ENCODE peak calls at places on chromosomes 5 and 9, in eight cellular contexts. N is sciatic nerve, I is GM04503, O is body of pancreas, Q is skeletal muscle cell, A is kidney glomerular epithelial cell, J is T-helper 2 cell, Z is GM12891. L is an unnamed sample.

GRCh38 chr9:133204335-133204992 is 4.6 kb downstream of the OBP2B start:
- DNase-seq in J (no peak), I (no peak), O (no peak), A (no peak), N (peak), Z (no peak), Q (no peak), L (no peak)

GRCh38 chr5:116681334-116682013 is 106.9 kb upstream of the SEMA6A start:
- DNase-seq in I (no peak), A (no peak), N (no peak), J (no peak), Q (no peak), Z (no peak), O (no peak), L (no peak)

GRCh38 chr5:95986937-95987520 is 25.4 kb upstream of the ELL2 start:
- DNase-seq in Q (no peak), J (no peak), Z (no peak), A (no peak), N (no peak), I (no peak), O (peak), L (no peak)

GRCh38 chr5:170273968-170274710 is 23.4 kb downstream of the LCP2 start:
- DNase-seq in J (peak), Z (no peak), N (no peak), Q (no peak), A (no peak), I (no peak), O (no peak), L (peak)

GRCh38 chr9:2545881-2546490 is 75.6 kb upstream of the VLDLR start:
- DNase-seq in Z (no peak), I (no peak), A (no peak), O (no peak), Q (no peak), J (no peak), N (no peak), L (no peak)

GRCh38 chr5:40497573-40497972 is 182.1 kb upstream of the PTGER4 start:
- DNase-seq in J (no peak), O (no peak), I (no peak), A (peak), Q (no peak), N (no peak), Z (no peak), L (no peak)

GRCh38 chr5:80141681-80142080 is 106.5 kb downstream of the THBS4 start:
- DNase-seq in J (no peak), Q (no peak), Z (no peak), I (peak), N (no peak), O (no peak), A (no peak), L (no peak)

GRCh38 chr9:134653259-134654009 is 11.8 kb downstream of the COL5A1 start:
- DNase-seq in Z (no peak), A (no peak), O (no peak), Q (no peak), J (no peak), N (peak), I (no peak), L (no peak)

GRCh38 chr5:175472378-175472777 is 6.0 kb upstream of the SFXN1 start:
- DNase-seq in A (no peak), N (no peak), O (no peak), J (no peak), Q (no peak), Z (no peak), I (no peak), L (no peak)

GRCh38 chr5:65142511-65143011 is 339.2 kb downstream of the ADAMTS6 start:
- DNase-seq in N (no peak), Q (no peak), Z (no peak), A (peak), I (peak), O (no peak), J (no peak), L (no peak)

GRCh38 chr5:13536921-13537320 is 407.6 kb downstream of the DNAH5 start:
- DNase-seq in Q (no peak), O (no peak), I (no peak), N (no peak), Z (no peak), J (no peak), A (no peak), L (no peak)

GRCh38 chr5:178347956-178348355 is 115.4 kb upstream of the PHYKPL start:
- DNase-seq in O (no peak), N (no peak), Z (no peak), Q (no peak), J (no peak), A (no peak), I (no peak), L (no peak)

GRCh38 chr9:136779808-136780207 is 11.3 kb upstream of the TMEM141 start:
- DNase-seq in N (no peak), I (no peak), J (no peak), O (no peak), A (no peak), Z (no peak), Q (no peak), L (no peak)

GRCh38 chr9:93397664-93398381 is 53.7 kb upstream of the FAM120A start:
- DNase-seq in I (no peak), O (no peak), N (no peak), Q (peak), Z (no peak), A (no peak), J (no peak), L (no peak)

GRCh38 chr9:128703616-128704355 is 1.5 kb downstream of the PKN3 start:
- DNase-seq in N (no peak), J (no peak), Q (no peak), A (no peak), O (no peak), Z (peak), I (no peak), L (no peak)

GRCh38 chr5:157479612-157480510 is 19.8 kb downstream of the NIPAL4 start:
- DNase-seq in J (no peak), A (no peak), Q (no peak), N (no peak), Z (no peak), O (no peak), I (no peak), L (no peak)

GRCh38 chr9:131270171-131271015 is 5.9 kb downstream of the FAM78A start:
- DNase-seq in O (no peak), Q (no peak), I (no peak), N (peak), Z (no peak), A (no peak), J (no peak), L (no peak)

GRCh38 chr9:131862261-131862660 is 122.4 kb upstream of the RAPGEF1 start:
- DNase-seq in Z (no peak), A (no peak), I (no peak), N (no peak), J (no peak), Q (no peak), O (no peak), L (no peak)

GRCh38 chr5:132414634-132415377 is 45.3 kb downstream of the SLC22A5 start:
- DNase-seq in Q (no peak), N (no peak), O (no peak), J (no peak), I (no peak), A (peak), Z (no peak), L (no peak)

GRCh38 chr5:6365142-6365976 is 13.0 kb downstream of the MED10 start:
- DNase-seq in N (no peak), J (no peak), Q (no peak), I (peak), A (no peak), Z (no peak), O (no peak), L (no peak)

GRCh38 chr9:89869774-89870173 is 265.0 kb downstream of the GADD45G start:
- DNase-seq in N (no peak), Z (no peak), O (no peak), I (no peak), Q (no peak), A (no peak), J (no peak), L (no peak)

GRCh38 chr9:70477146-70477745 is 62.8 kb upstream of the KLF9 start:
- DNase-seq in Q (no peak), I (no peak), N (no peak), J (no peak), Z (no peak), O (no peak), A (peak), L (no peak)

GRCh38 chr5:102649731-102650130 is 105.4 kb upstream of the PAM start:
- DNase-seq in N (no peak), Z (no peak), J (no peak), I (no peak), O (no peak), Q (no peak), A (peak), L (no peak)

GRCh38 chr9:98886691-98887229 is 56.9 kb upstream of the COL15A1 start:
- DNase-seq in Z (no peak), N (peak), A (no peak), J (no peak), Q (no peak), I (no peak), O (peak), L (no peak)

GRCh38 chr9:131733601-131734061 is 6.2 kb downstream of the RAPGEF1 start:
- DNase-seq in O (no peak), Z (no peak), A (peak), I (peak), Q (peak), J (no peak), N (no peak), L (peak)

GRCh38 chr9:18776836-18777820 is 255.9 kb downstream of the SAXO1 start:
- DNase-seq in Q (no peak), O (no peak), A (no peak), I (no peak), Z (no peak), N (no peak), J (no peak), L (no peak)

GRCh38 chr9:112002131-112002846 is 105.7 kb downstream of the UGCG start:
- DNase-seq in O (no peak), I (no peak), Z (no peak), Q (no peak), A (no peak), N (no peak), J (no peak), L (no peak)

GRCh38 chr5:142499591-142500384 is 175.0 kb upstream of the SPRY4 start:
- DNase-seq in J (no peak), N (no peak), Z (no peak), I (no peak), O (no peak), A (peak), Q (no peak), L (no peak)

GRCh38 chr5:149345892-149346222 is 558 bp downstream of the GRPEL2 start:
- DNase-seq in N (no peak), J (no peak), I (no peak), A (peak), Z (no peak), Q (no peak), O (no peak), L (no peak)

GRCh38 chr9:25678147-25678666 is at the start of gene TUSC1:
- DNase-seq in N (peak), I (peak), Z (peak), O (peak), Q (peak), A (peak), J (no peak), L (no peak)

GRCh38 chr5:120512068-120512467 is 48.0 kb downstream of the PRR16 start:
- DNase-seq in O (no peak), Q (no peak), I (no peak), A (no peak), N (no peak), J (no peak), Z (no peak), L (no peak)

GRCh38 chr5:23994581-23995370 is 487.4 kb downstream of the PRDM9 start:
- DNase-seq in I (no peak), A (no peak), Z (no peak), J (no peak), N (no peak), Q (no peak), O (no peak), L (no peak)

GRCh38 chr9:117104972-117105495 is 309.8 kb downstream of the ASTN2 start:
- DNase-seq in O (no peak), I (no peak), Z (no peak), A (no peak), J (no peak), N (no peak), Q (no peak), L (no peak)

GRCh38 chr5:179293276-179293675 is 52.0 kb downstream of the ADAMTS2 start:
- DNase-seq in Q (no peak), J (no peak), A (no peak), N (peak), O (no peak), I (no peak), Z (no peak), L (no peak)

GRCh38 chr5:170067152-170067551 is 38.5 kb upstream of the FOXI1 start:
- DNase-seq in O (no peak), J (no peak), A (no peak), Z (no peak), N (no peak), Q (no peak), I (no peak), L (no peak)

GRCh38 chr5:33457124-33457523 is 16.4 kb downstream of the TARS1 start:
- DNase-seq in A (no peak), O (no peak), I (peak), J (no peak), Q (no peak), N (no peak), Z (no peak), L (no peak)

L was measured in activated T-helper 9 cell treated with anti-CD3 and anti-CD28 coated beads, Interleukin-2, amount 50 U/mL, for 16 hours.